ENCODE peak calls at places on chromosome 2, in seven cellular contexts. K is NCI-H748 treated with DMSO at 0.1 percent for 48 hours; P is activated naive CD4-positive, alpha-beta T cell; L is GOT3; Q is iris pigment epithelial cell; Z is NCI-H1092; I is ACHN. F is an unnamed sample.

GRCh38 chr2:48107326-48107925 is 201.1 kb upstream of the FBXO11 start:
- DNase-seq in K (no peak), P (no peak), L (no peak), I (peak; percentile 11), Q (peak; percentile 85), Z (no peak), F (peak; percentile 85)

GRCh38 chr2:170715062-170715931 is at the start of gene SP5:
- DNase-seq in K (peak; percentile 57), P (no peak), Z (peak; percentile 20), I (peak; percentile 76), L (no peak), Q (peak; percentile 65), F (peak; percentile 28)

GRCh38 chr2:127694986-127695385 is 6.3 kb upstream of the SFT2D3 start:
- DNase-seq in I (no peak), Q (no peak), L (no peak), K (no peak), Z (no peak), P (no peak), F (peak; percentile 56)

GRCh38 chr2:45963816-45964215 is 312.3 kb downstream of the PRKCE start:
- DNase-seq in Q (no peak), I (no peak), Z (no peak), P (no peak), L (no peak), K (no peak), F (no peak)

GRCh38 chr2:5914831-5915611 is 222.8 kb downstream of the SOX11 start:
- DNase-seq in Q (peak; percentile 48), L (no peak), Z (no peak), K (no peak), I (peak; percentile 68), P (no peak), F (no peak)

GRCh38 chr2:238039151-238039550 is 21.6 kb upstream of the SCLY start:
- DNase-seq in Q (no peak), P (no peak), Z (no peak), K (no peak), L (no peak), I (no peak), F (no peak)

GRCh38 chr2:84231474-84231873 is 227.6 kb downstream of the SUCLG1 start:
- DNase-seq in K (no peak), Q (no peak), Z (no peak), P (no peak), I (no peak), L (no peak), F (no peak)

GRCh38 chr2:225948903-225949302 is 549.4 kb downstream of the NYAP2 start:
- DNase-seq in Q (no peak), P (no peak), K (no peak), Z (no peak), I (no peak), L (no peak), F (no peak)

GRCh38 chr2:239283288-239283945 is 117.4 kb downstream of the HDAC4 start:
- DNase-seq in Q (no peak), P (no peak), I (no peak), K (no peak), L (no peak), Z (no peak), F (no peak)

GRCh38 chr2:132651115-132652099 is 18.6 kb downstream of the LYPD1 start:
- DNase-seq in K (peak; percentile 30), Z (no peak), Q (peak; percentile 70), I (peak; percentile 53), L (no peak), P (no peak), F (no peak)

GRCh38 chr2:174392706-174393105 is 2.8 kb upstream of the SCRN3 start:
- DNase-seq in K (no peak), I (no peak), P (no peak), Q (no peak), Z (no peak), L (no peak), F (no peak)

GRCh38 chr2:19435815-19436214 is 77.4 kb upstream of the OSR1 start:
- DNase-seq in P (no peak), K (no peak), Z (no peak), Q (peak; percentile 7), I (no peak), L (no peak), F (peak; percentile 25)

GRCh38 chr2:127118467-127118866 is 11.5 kb upstream of the BIN1 start:
- DNase-seq in I (no peak), Z (no peak), Q (no peak), L (no peak), P (no peak), K (no peak), F (no peak)

GRCh38 chr2:191479680-191480023 is 198.3 kb upstream of the NABP1 start:
- DNase-seq in L (no peak), I (no peak), Q (no peak), Z (no peak), P (no peak), K (no peak), F (no peak)

GRCh38 chr2:156574112-156574511 is 137.9 kb downstream of the GPD2 start:
- DNase-seq in Z (no peak), L (no peak), K (no peak), Q (no peak), I (no peak), P (no peak), F (no peak)

GRCh38 chr2:133484106-133484505 is 84.2 kb downstream of the NCKAP5 start:
- DNase-seq in L (no peak), P (no peak), Q (peak; percentile 7), I (no peak), K (no peak), Z (no peak), F (no peak)

GRCh38 chr2:223941579-223942277 is 3.4 kb downstream of the WDFY1 start:
- DNase-seq in L (no peak), I (peak; percentile 84), Z (no peak), P (no peak), K (no peak), Q (peak; percentile 79), F (peak; percentile 90)

GRCh38 chr2:162106746-162107145 is 32.7 kb upstream of the DPP4 start:
- DNase-seq in Z (no peak), L (no peak), K (no peak), P (no peak), Q (no peak), I (no peak), F (no peak)

GRCh38 chr2:185245806-185246205 is 492.8 kb upstream of the FSIP2 start:
- DNase-seq in P (no peak), I (no peak), L (no peak), Z (no peak), K (no peak), Q (peak; percentile 14), F (peak; percentile 1)

GRCh38 chr2:195057001-195057400 is 600.0 kb upstream of the SLC39A10 start:
- DNase-seq in Z (no peak), P (no peak), Q (no peak), L (no peak), I (no peak), K (no peak), F (no peak)

GRCh38 chr2:11509657-11510360 is 24.0 kb upstream of the GREB1 start:
- DNase-seq in I (no peak), Q (no peak), K (no peak), Z (no peak), L (no peak), P (no peak), F (no peak)

GRCh38 chr2:192243488-192243887 is 48.8 kb upstream of the TMEFF2 start:
- DNase-seq in Z (no peak), K (no peak), L (no peak), P (no peak), Q (peak; percentile 50), I (no peak), F (peak; percentile 71)

GRCh38 chr2:176642074-176642473 is 372.8 kb downstream of the MTX2 start:
- DNase-seq in L (no peak), Q (peak; percentile 70), K (no peak), Z (no peak), P (no peak), I (peak; percentile 95), F (peak; percentile 75)

F was measured in cardiac fibroblast.